ENCODE peak calls at places on chromosomes 3 and 15, in four cellular contexts. H, N, O and P are unnamed samples.

GRCh38 chr15:96307856-96308394 is 22.6 kb upstream of the NR2F2 start:
- DNase-seq in H (no peak), N (no peak), O (no peak), P (no peak)

GRCh38 chr3:122416966-122417365 is 1.1 kb upstream of the WDR5B start:
- DNase-seq in H (no peak), N (no peak), O (no peak), P (no peak)

GRCh38 chr3:12316721-12317351 is 28.0 kb downstream of the PPARG start:
- DNase-seq in H (no peak), N (no peak), O (no peak), P (no peak)

GRCh38 chr3:70532806-70533205 is 220.4 kb upstream of the MDFIC2 start:
- DNase-seq in H (no peak), N (no peak), O (no peak), P (no peak)

GRCh38 chr3:171309906-171310359 is 150.3 kb downstream of the TNIK start:
- DNase-seq in H (no peak), N (no peak), O (no peak), P (no peak)

GRCh38 chr3:18295171-18295920 is 129.8 kb downstream of the SATB1 start:
- DNase-seq in H (no peak), N (no peak), O (peak), P (no peak)

GRCh38 chr3:1214928-1215327 is 122.1 kb downstream of the CNTN6 start:
- DNase-seq in H (no peak), N (no peak), O (no peak), P (no peak)

GRCh38 chr3:132660056-132660744 is at the start of gene UBA5:
- DNase-seq in H (peak), N (no peak), O (peak), P (peak)

GRCh38 chr3:1183320-1184048 is 90.7 kb downstream of the CNTN6 start:
- DNase-seq in H (no peak), N (peak), O (no peak), P (no peak)